ENCODE peak calls at places on chromosome 20, in four cellular contexts. A, S, W and L are unnamed samples.

GRCh38 chr20:44583179-44583578 is 800 bp downstream of the PKIG start:
- DNase-seq in W (no peak), A (peak), S (no peak), L (no peak)

GRCh38 chr20:26216025-26216424 is 519.4 kb upstream of the ZNF337 start:
- DNase-seq in S (no peak), W (no peak), A (no peak), L (no peak)

GRCh38 chr20:22303523-22303922 is 280.8 kb downstream of the FOXA2 start:
- DNase-seq in S (no peak), A (no peak), W (no peak), L (no peak)

GRCh38 chr20:61954276-61955021 is 111.2 kb downstream of the TAF4 start:
- DNase-seq in S (no peak), A (no peak), W (no peak), L (no peak)

GRCh38 chr20:10578607-10579006 is 95.2 kb downstream of the JAG1 start:
- DNase-seq in W (no peak), S (no peak), A (peak), L (no peak)

GRCh38 chr20:35260426-35260825 is 17.5 kb downstream of the MMP24OS start:
- DNase-seq in A (no peak), S (no peak), W (peak), L (no peak)

GRCh38 chr20:43529051-43529450 is 21.6 kb downstream of the L3MBTL1 start:
- DNase-seq in S (no peak), W (no peak), A (no peak), L (no peak)

GRCh38 chr20:40868568-40869223 is 159.9 kb upstream of the TOP1 start:
- DNase-seq in W (no peak), S (no peak), A (peak), L (no peak)

GRCh38 chr20:43322851-43323250 is 133.1 kb upstream of the PTPRT start:
- DNase-seq in A (no peak), S (no peak), W (no peak), L (no peak)

GRCh38 chr20:45933231-45934045 is 1.0 kb upstream of the PCIF1 start:
- DNase-seq in S (peak), A (peak), W (peak), L (peak)

GRCh38 chr20:53403029-53403428 is 190.6 kb downstream of the ZNF217 start:
- DNase-seq in S (no peak), W (no peak), A (no peak), L (no peak)

GRCh38 chr20:40049838-40050237 is 639.2 kb downstream of the MAFB start:
- DNase-seq in A (no peak), W (no peak), S (no peak), L (no peak)

GRCh38 chr20:2331901-2332565 is 36.2 kb downstream of the TGM3 start:
- DNase-seq in S (no peak), W (no peak), A (no peak), L (no peak)

GRCh38 chr20:10970109-10970508 is 296.3 kb upstream of the JAG1 start:
- DNase-seq in S (no peak), A (peak), W (no peak), L (no peak)

GRCh38 chr20:25019381-25020155 is 27.0 kb upstream of the APMAP start:
- DNase-seq in S (no peak), A (no peak), W (no peak), L (no peak)

GRCh38 chr20:62596921-62597320 is 45.4 kb upstream of the SLCO4A1 start:
- DNase-seq in S (no peak), W (no peak), A (no peak), L (no peak)

GRCh38 chr20:41145821-41146620 is 8.7 kb downstream of the PLCG1 start:
- DNase-seq in S (no peak), A (no peak), W (no peak), L (no peak)

GRCh38 chr20:36097331-36097730 is 57.2 kb upstream of the EPB41L1 start:
- DNase-seq in A (no peak), S (no peak), W (no peak), L (no peak)

GRCh38 chr20:53162251-53162835 is 190.2 kb downstream of the TSHZ2 start:
- DNase-seq in S (peak), A (peak), W (peak), L (no peak)

GRCh38 chr20:6731951-6732580 is 35.4 kb upstream of the BMP2 start:
- DNase-seq in A (no peak), S (no peak), W (no peak), L (no peak)

GRCh38 chr20:53763707-53764415 is 170.2 kb upstream of the ZNF217 start:
- DNase-seq in A (peak), S (no peak), W (peak), L (peak)

GRCh38 chr20:22371843-22372242 is 212.5 kb downstream of the FOXA2 start:
- DNase-seq in W (no peak), A (no peak), S (no peak), L (no peak)

GRCh38 chr20:50306478-50307423 is 116.1 kb downstream of the CEBPB start:
- DNase-seq in A (no peak), W (no peak), S (no peak), L (no peak)

GRCh38 chr20:50309280-50309763 is 118.7 kb downstream of the CEBPB start:
- DNase-seq in S (no peak), A (peak), W (no peak), L (no peak)

GRCh38 chr20:50309764-50310672 is 119.4 kb downstream of the CEBPB start:
- DNase-seq in S (no peak), A (no peak), W (no peak), L (no peak)

GRCh38 chr20:50308166-50308512 is 117.5 kb downstream of the CEBPB start:
- DNase-seq in A (no peak), W (no peak), S (no peak), L (no peak)

DNA sequence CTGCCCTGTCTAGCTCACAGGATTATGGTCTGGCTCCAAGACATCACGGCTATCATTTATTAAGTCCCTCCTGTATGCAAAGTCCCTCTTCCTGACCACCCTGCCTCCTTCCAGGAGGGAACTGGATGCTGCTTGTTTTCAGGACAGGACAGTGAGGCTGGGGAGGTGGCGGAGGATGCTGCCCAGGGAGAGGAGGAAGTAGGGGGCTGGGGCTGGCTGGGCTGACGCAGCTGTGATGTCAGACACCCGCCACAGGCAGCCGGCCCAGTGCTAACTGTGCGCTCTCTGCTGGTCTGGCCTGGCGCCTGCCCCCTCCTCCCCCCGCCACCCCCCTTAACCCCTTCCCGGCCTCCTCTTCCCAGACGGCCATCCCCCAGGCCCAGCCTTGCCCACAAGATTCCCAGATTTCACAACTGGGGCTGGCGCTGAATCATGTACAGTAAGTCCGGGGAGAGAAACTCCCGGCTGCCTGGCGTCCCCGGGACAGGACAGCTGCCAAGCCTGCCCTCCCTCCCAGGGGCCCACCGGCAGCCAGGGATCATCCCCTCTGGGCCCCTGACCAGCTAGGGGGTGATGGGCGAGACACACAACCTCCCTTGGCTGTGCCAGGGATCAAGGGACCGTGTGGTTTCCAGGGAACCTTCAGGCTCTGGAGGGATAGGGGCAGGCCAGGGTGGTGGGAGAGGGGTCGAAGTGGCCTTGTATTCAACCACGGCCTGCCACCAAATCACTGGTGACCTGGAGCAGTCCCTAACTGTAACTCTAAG is 118.1 kb downstream of the CEBPB start:
- DNase-seq in A (peak), W (peak), S (no peak), L (no peak)
- H2BK12ac ChIP-seq in A (peak), W (no peak), S (no peak), L (peak)

GRCh38 chr20:17680836-17681740 is 954 bp downstream of the RRBP1 start:
- DNase-seq in W (peak), S (peak), A (peak), L (peak)
- H2BK12ac ChIP-seq in W (no peak), S (no peak), A (no peak), L (no peak)

GRCh38 chr20:50043573-50044352 is 61.0 kb downstream of the SNAI1 start:
- DNase-seq in S (no peak), A (no peak), W (no peak), L (no peak)
- H2BK12ac ChIP-seq in S (peak), A (peak), W (no peak), L (peak)

GRCh38 chr20:50724112-50724724 is 7.2 kb upstream of the PARD6B start:
- DNase-seq in W (no peak), S (no peak), A (no peak), L (no peak)

GRCh38 chr20:50721881-50722281 is 9.5 kb upstream of the PARD6B start:
- DNase-seq in W (no peak), S (no peak), A (no peak), L (no peak)

GRCh38 chr20:50722466-50723155 is 8.8 kb upstream of the PARD6B start:
- DNase-seq in A (no peak), S (no peak), W (no peak), L (no peak)

GRCh38 chr20:50724851-50725721 is 6.3 kb upstream of the PARD6B start:
- DNase-seq in S (peak), A (peak), W (peak), L (no peak)

DNA sequence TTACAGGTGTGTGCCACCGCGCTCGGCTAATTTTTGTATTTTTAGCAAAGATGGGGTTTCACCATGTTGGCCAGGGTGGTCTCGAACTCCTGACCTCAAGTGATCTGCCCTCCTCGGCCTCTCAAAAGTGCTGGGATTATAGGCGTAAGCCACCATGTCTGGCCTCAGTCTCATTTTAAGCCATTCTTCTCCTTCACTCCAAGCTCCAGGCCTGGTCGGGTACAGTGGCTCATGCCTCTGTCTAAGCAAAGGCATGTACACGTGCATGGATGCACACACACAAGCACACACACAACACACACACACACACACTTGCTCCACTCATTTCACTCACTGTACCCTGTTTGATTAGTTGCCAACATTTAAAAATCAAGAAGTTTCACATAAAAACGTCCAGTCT is 7.7 kb upstream of the PARD6B start:
- DNase-seq in A (no peak), S (no peak), W (no peak), L (no peak)
- H2BK12ac ChIP-seq in A (no peak), S (no peak), W (no peak), L (no peak)

GRCh38 chr20:32727663-32728062 is 15.6 kb downstream of the COMMD7 start:
- DNase-seq in W (no peak), S (no peak), A (peak), L (no peak)

GRCh38 chr20:32737371-32738223 is 5.7 kb downstream of the COMMD7 start:
- DNase-seq in W (no peak), A (peak), S (no peak), L (no peak)

DNA sequence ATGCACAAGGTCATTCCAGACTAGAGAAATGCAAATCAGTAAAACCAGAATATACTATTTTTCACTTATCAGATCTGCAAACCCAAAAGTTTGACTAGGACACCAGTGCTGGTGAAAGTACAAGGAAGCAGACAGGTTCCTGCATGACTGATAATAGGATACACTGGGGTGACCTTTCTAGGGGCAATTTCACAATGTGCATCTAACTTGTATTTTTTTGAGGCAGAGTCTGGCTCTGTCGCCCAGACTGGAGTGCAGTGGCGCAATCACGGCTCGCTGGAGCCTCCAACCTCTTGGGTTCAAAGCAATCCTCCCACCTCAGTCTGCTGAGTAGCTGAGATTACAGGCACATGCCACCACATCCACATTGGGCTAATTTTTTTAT is 11.4 kb downstream of the COMMD7 start:
- DNase-seq in S (no peak), W (no peak), A (peak), L (no peak)
- H2BK12ac ChIP-seq in S (no peak), W (no peak), A (no peak), L (no peak)

DNA sequence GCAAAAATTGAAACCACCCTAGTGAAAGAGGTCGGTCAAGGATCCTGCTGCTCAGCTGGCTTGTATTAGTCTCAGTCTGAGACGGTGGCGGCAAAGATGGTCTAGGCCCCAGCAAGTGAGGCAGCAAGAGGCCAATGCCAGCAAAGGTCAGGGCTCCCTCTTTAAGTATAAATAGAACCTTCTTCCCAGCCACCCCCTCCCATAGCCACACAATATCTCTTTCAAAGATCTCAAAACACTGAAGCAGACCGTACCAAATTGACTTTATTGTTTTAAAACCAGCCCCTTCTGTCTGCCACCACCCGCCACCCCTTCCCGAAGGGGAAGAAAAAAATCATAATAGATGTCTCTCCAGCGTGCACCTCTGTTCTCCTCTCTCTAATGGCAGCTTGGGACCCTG is 140.5 kb downstream of the EYA2 start:
- DNase-seq in A (no peak), S (no peak), W (no peak), L (no peak)
- H2BK12ac ChIP-seq in A (no peak), S (no peak), W (no peak), L (no peak)

GRCh38 chr20:51237790-51238189 is 214.9 kb upstream of the KCNG1 start:
- DNase-seq in A (no peak), W (no peak), S (no peak), L (no peak)
- H2BK12ac ChIP-seq in A (no peak), W (no peak), S (no peak), L (no peak)

DNA sequence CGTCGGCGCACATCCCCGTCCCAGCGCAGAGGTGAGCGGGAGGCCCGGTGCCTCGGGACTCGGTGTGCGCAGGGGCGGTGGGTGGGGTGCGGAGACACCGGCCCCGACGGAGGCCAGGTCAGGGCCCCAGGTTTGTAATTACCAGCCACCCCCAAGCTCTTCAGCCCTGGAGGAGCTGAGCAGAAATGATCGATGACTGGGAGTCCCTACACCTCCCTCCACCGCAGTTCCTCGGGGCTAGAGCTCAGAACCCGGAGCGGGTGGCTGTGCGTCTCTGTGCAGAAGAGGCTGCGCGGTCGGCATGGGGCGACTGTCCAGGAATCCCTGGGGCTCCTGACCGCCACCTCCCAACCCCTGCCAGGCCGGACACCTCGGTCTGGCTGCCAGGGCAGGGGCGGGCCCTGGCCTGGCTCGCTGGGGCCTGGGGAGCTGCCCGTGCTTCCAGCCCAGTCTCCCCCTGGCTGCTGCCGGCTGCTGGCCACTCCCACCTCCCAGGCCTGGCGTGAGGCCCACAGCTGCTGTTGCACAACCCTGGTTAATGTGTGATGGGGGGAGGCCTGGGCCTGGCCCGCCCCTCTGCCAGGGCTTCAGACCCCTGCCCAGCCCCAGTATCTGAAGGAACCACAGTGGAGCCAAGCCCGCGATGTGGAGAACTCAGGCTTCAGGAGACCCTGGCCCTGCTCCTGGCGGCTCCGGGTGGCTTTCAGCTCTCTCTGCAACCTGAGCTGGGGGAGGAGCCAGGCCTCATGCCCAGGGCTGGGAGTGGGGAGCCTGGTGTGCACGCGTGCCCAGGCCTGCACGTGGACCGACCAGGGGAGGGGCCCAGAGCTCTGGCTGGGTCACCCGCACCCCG is 1.2 kb downstream of the SLC2A4RG start:
- DNase-seq in A (peak), W (peak), S (peak), L (peak)
- H2BK12ac ChIP-seq in A (peak), W (no peak), S (peak), L (no peak)

DNA sequence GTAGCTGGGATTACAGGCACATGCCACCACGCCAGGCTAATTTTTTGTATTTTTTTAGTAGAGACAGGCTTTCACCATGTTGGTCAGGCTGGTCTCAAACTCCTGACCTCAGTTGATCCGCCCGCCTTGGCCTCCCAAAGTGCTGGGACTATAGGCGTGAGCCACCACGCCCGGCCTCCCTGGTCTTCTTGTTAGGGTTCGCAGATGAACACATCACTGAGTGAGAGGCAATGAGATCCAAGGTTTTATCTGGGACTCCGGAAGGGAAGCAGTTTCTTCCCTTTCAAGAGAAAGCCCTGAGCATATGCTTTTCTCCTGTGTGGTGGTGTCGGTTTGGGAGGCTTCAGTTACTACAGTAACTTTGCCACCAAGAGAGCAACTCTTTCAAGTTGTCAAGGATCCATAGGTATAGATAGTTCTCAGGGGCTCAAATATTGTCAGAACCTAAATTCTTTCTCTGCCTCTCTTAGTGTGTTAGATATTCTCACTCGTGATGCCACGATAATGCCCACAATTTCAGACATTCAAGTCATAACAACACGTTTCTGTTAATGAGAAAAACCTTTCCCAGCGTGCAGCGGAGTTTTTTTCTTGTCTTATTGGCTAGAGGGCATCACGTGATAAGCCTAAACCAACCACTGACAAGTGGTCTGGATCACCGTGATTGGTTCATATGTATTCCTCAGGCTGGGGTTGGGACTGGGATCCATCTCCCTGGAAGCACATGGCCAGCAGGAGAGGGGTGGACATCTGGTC is 36.2 kb upstream of the NCOA3 start:
- DNase-seq in W (no peak), A (no peak), S (no peak), L (no peak)
- H2BK12ac ChIP-seq in W (no peak), A (peak), S (no peak), L (no peak)

GRCh38 chr20:57462781-57463180 is 62.2 kb downstream of the CTCFL start:
- DNase-seq in A (no peak), S (no peak), W (no peak), L (no peak)
- H2BK12ac ChIP-seq in A (no peak), S (no peak), W (no peak), L (no peak)